ENCODE peak calls at places on chromosomes 1 and 21, in six cellular contexts. L is GM23338, O is breast epithelium, M is Panc1, W is K562, G is transverse colon. D is an unnamed sample.
A peak's percentile ranks its signal among the peaks of the same experiment; 100 is the strongest.

GRCh38 chr1:112337028-112337531 is 58.9 kb upstream of the CTTNBP2NL start:
- DNase-seq in L (peak; percentile 66), O (no peak), M (peak; percentile 12), W (peak; percentile 49), G (no peak), D (peak; percentile 14)

GRCh38 chr1:156337052-156337887 is 822 bp downstream of the CCT3 start:
- DNase-seq in L (no peak), O (no peak), M (no peak), W (peak; percentile 29), G (no peak), D (no peak)

GRCh38 chr1:228085287-228085926 is 2.9 kb downstream of the ARF1 start:
- DNase-seq in L (peak; percentile 37), O (no peak), M (no peak), W (peak; percentile 51), G (peak; percentile 50), D (no peak)

GRCh38 chr21:30238168-30238567 is 22.3 kb upstream of the CLDN8 start:
- DNase-seq in L (no peak), O (no peak), M (no peak), W (no peak), G (no peak), D (no peak)

GRCh38 chr1:33338495-33339211 is 17.8 kb upstream of the A3GALT2 start:
- DNase-seq in L (peak; percentile 63), O (no peak), M (no peak), W (no peak), G (peak; percentile 43), D (peak; percentile 88)

GRCh38 chr1:62175568-62176179 is 19.0 kb upstream of the L1TD1 start:
- DNase-seq in L (peak; percentile 83), O (no peak), M (peak; percentile 25), W (peak; percentile 21), G (peak; percentile 33), D (peak; percentile 24)

GRCh38 chr1:31769720-31770390 is 5.7 kb upstream of the ADGRB2 start:
- DNase-seq in L (no peak), O (peak; percentile 87), M (no peak), W (no peak), G (no peak), D (no peak)

GRCh38 chr1:162235261-162235780 is 141.3 kb downstream of the SPATA46 start:
- DNase-seq in L (no peak), O (no peak), M (no peak), W (no peak), G (no peak), D (peak; percentile 49)

GRCh38 chr1:86140481-86140880 is 16.1 kb downstream of the COL24A1 start:
- DNase-seq in L (no peak), O (no peak), M (no peak), W (no peak), G (no peak), D (no peak)

GRCh38 chr1:9867408-9868243 is 42.4 kb downstream of the CTNNBIP1 start:
- DNase-seq in L (peak; percentile 89), O (peak; percentile 82), M (no peak), W (peak; percentile 90), G (peak; percentile 88), D (no peak)

GRCh38 chr1:20787100-20787774 is at the start of gene HP1BP3:
- DNase-seq in L (peak; percentile 71), O (peak; percentile 63), M (no peak), W (peak; percentile 94), G (peak; percentile 84), D (peak; percentile 68)

GRCh38 chr1:20790785-20791184 is 3.7 kb upstream of the HP1BP3 start:
- DNase-seq in L (no peak), O (no peak), M (no peak), W (no peak), G (no peak), D (no peak)

GRCh38 chr1:20786310-20787099 is 602 bp downstream of the HP1BP3 start:
- DNase-seq in L (peak; percentile 97), O (peak; percentile 91), M (peak; percentile 80), W (peak; percentile 95), G (peak; percentile 96), D (peak; percentile 94)

GRCh38 chr1:20787775-20788488 is 825 bp upstream of the HP1BP3 start:
- DNase-seq in L (peak; percentile 28), O (no peak), M (peak; percentile 38), W (peak; percentile 58), G (peak; percentile 20), D (no peak)

GRCh38 chr1:20788489-20788795 is 1.3 kb upstream of the HP1BP3 start:
- DNase-seq in L (no peak), O (no peak), M (no peak), W (no peak), G (no peak), D (no peak)
- H3K27ac ChIP-seq in L (no peak overlapping the region), O (peak overlapping the region; percentile 98), M (peak overlapping the region; percentile 99), W (peak overlapping the region; percentile 99), G (peak overlapping the region; percentile 100), D (peak overlapping the region; percentile 87)

GRCh38 chr21:45192332-45192731 is 95.4 kb downstream of the POFUT2 start:
- DNase-seq in L (peak; percentile 47), O (no peak), M (no peak), W (no peak), G (no peak), D (no peak)
- TF ChIP-seq CTCF in L (peak; percentile 42), O (no peak), M (no peak), W (peak; percentile 17), G (no peak), D (no peak)

GRCh38 chr1:27878787-27879335 is 6.5 kb downstream of the THEMIS2 start:
- DNase-seq in L (no peak), O (peak; percentile 17), M (no peak), W (no peak), G (no peak), D (no peak)

GRCh38 chr1:27877115-27877416 is 4.7 kb downstream of the THEMIS2 start:
- DNase-seq in L (no peak), O (no peak), M (no peak), W (no peak), G (no peak), D (no peak)

GRCh38 chr1:27878038-27878437 is 5.7 kb downstream of the THEMIS2 start:
- DNase-seq in L (no peak), O (peak; percentile 5), M (no peak), W (no peak), G (no peak), D (no peak)

GRCh38 chr1:27873671-27874384 is 1.5 kb downstream of the THEMIS2 start:
- DNase-seq in L (no peak), O (peak; percentile 17), M (no peak), W (no peak), G (peak; percentile 47), D (peak; percentile 77)

DNA sequence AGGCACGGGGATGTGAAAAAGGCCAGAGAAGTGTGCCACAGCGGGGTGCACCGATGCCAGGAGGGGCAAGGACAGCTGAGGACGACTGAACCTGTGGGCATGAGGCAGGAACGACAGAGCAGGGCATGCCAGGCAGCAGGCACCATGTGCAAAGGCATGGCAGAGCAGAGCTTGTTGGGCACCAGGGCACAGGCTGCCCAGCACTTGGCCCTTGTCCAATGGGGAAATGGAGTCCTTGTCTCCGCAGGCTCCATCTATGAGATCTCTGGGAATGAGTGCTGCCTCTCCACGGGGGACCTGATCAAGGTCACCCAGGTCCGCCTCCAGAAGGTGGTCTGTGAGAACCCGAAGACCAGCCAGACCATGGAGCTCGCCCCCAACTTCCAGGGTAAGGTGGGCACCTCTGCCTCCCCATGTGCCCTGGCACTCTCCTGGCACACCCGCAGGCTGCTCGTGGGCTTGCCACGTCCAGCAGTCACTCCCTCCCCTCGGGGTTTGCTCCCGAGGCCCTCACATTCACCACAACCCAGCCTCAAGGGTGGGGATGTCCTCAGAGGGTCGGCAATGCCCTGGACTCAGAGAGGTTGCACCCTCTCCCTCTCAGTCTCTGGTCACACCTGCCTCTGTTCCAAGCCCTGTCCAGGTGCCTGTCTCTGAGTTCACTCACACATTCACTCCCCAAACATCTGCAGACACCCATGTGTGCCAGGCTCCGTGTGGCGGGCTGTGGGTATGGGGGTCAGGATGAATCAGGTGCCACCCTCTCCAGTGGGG is 4.2 kb downstream of the THEMIS2 start:
- DNase-seq in L (no peak), O (peak; percentile 36), M (no peak), W (no peak), G (no peak), D (no peak)
- TF ChIP-seq POLR2AphosphoS5 in L (no peak), O (no peak), M (no peak), W (no peak), G (no peak), D (no peak)

DNA sequence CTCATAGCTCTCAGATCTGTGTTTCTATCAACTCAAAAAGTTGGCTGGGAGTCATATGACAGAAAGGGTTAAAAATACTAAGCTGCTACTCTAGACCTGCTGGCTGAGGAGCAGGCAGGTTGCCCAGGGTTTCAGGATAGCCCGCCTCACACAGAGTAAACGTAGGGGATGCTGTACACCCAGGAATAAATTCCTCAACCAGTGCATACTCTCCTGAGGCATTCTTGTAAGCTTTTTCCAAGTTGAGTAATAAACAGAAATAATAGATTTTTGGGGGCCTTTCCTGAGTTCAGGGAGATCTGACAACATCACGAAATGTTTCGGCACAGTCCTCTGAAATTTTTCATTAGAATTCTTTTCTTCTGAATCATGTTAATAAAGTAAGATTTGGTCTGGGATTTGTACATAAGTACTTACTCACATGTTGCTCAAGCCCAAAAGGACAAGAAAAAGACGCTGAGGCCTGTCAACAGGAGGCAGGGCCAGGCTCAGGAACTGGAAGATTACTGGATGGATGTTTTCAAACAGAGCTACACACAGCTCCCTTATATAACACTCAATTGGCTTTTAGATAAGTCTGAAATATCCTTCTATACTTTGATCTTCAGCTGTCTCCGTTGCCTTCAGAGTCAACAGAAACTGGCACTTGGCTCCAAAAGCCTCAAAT is 41.0 kb downstream of the TGFBR3 start:
- DNase-seq in L (no peak), O (no peak), M (no peak), W (no peak), G (no peak), D (no peak)
- H3K27ac ChIP-seq in L (no peak overlapping the region), O (peak overlapping the region; percentile 66), M (peak overlapping the region; percentile 76), W (no peak overlapping the region), G (peak overlapping the region; percentile 71), D (no peak overlapping the region)

GRCh38 chr1:194534784-194535183 is 1348.4 kb upstream of the B3GALT2 start:
- DNase-seq in L (no peak), O (no peak), M (no peak), W (no peak), G (no peak), D (no peak)

GRCh38 chr1:194535369-194535768 is 1349.0 kb upstream of the B3GALT2 start:
- DNase-seq in L (peak; percentile 40), O (no peak), M (no peak), W (peak; percentile 28), G (no peak), D (no peak)

GRCh38 chr1:194537521-194537920 is 1351.1 kb upstream of the B3GALT2 start:
- DNase-seq in L (peak; percentile 29), O (no peak), M (no peak), W (no peak), G (no peak), D (no peak)

GRCh38 chr1:194533641-194534040 is 1347.2 kb upstream of the B3GALT2 start:
- DNase-seq in L (no peak), O (no peak), M (no peak), W (no peak), G (no peak), D (no peak)

DNA sequence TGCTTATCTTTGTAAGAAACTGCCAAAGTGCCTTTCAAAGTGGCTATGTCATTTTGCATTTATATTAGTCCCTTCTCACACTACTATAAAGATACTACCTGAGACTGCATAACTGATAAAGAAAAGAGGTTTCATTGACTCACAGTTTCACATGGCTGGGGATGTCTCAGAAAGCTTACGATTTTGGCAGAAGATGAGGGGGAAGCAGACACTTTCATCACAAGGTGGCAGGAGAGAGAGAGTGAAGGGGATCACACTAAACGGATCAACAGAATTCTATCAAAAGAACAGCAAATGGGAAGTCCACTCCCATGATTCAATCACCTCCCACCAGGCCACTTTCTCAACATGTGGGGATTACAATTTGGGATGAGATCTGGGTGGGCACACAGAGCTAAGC is 1352.0 kb upstream of the B3GALT2 start:
- DNase-seq in L (peak; percentile 24), O (no peak), M (no peak), W (no peak), G (no peak), D (no peak)
- TF ChIP-seq CTCF in L (peak; percentile 42), O (no peak), M (no peak), W (no peak), G (no peak), D (no peak)

GRCh38 chr21:45996311-45997204 is 15.0 kb downstream of the COL6A1 start:
- DNase-seq in L (no peak), O (peak; percentile 46), M (no peak), W (no peak), G (no peak), D (no peak)
- TF ChIP-seq POLR2AphosphoS5 in L (no peak), O (no peak), M (no peak), W (no peak), G (no peak), D (no peak)